ENCODE peak calls at places on chromosomes 6 and 20, in nine cellular contexts. L is astrocyte; R is CD8-positive, alpha-beta T cell; S is fibroblast of lung; V is heart right ventricle; I is SJSA1; Y is H1; B is lung; Q is CD8-positive, alpha-beta memory T cell. W is an unnamed sample.

GRCh38 chr20:23094927-23095326 is 8.8 kb upstream of the CD93 start:
- DNase-seq in L (no peak), R (no peak), S (peak; percentile 5), V (no peak), I (no peak), Y (no peak), B (no peak), Q (no peak), W (no peak)

GRCh38 chr6:149037026-149037734 is 280.3 kb upstream of the TAB2 start:
- DNase-seq in L (peak; percentile 36), R (no peak), S (peak; percentile 53), V (no peak), I (no peak), Y (no peak), B (no peak), Q (no peak), W (no peak)

GRCh38 chr20:62202676-62203377 is 17.3 kb downstream of the HRH3 start:
- DNase-seq in L (no peak), R (no peak), S (no peak), V (no peak), I (no peak), Y (no peak), B (no peak), Q (no peak), W (no peak)

GRCh38 chr6:40569162-40569920 is 17.8 kb downstream of the LRFN2 start:
- DNase-seq in L (no peak), R (no peak), S (no peak), V (no peak), I (no peak), Y (no peak), B (no peak), Q (no peak), W (no peak)

GRCh38 chr20:12511499-12511898 is 497.3 kb upstream of the SPTLC3 start:
- DNase-seq in L (no peak), R (no peak), S (no peak), V (no peak), I (no peak), Y (no peak), B (no peak), Q (no peak), W (no peak)

GRCh38 chr6:112054001-112054400 is at the start of gene CCN6:
- DNase-seq in L (no peak), R (no peak), S (no peak), V (no peak), I (no peak), Y (no peak), B (no peak), Q (no peak), W (no peak)

GRCh38 chr20:5806457-5807263 is 56.5 kb downstream of the SHLD1 start:
- DNase-seq in L (no peak), R (no peak), S (no peak), V (no peak), I (no peak), Y (peak; percentile 41), B (no peak), Q (no peak), W (no peak)

GRCh38 chr6:46821348-46821992 is 28.3 kb downstream of the MEP1A start:
- DNase-seq in L (no peak), R (no peak), S (no peak), V (no peak), I (no peak), Y (no peak), B (no peak), Q (no peak), W (no peak)

GRCh38 chr20:32906871-32907495 is 48.3 kb downstream of the EFCAB8 start:
- DNase-seq in L (no peak), R (no peak), S (no peak), V (no peak), I (no peak), Y (no peak), B (no peak), Q (no peak), W (no peak)

GRCh38 chr6:118725944-118726343 is 74.6 kb upstream of the CEP85L start:
- DNase-seq in L (no peak), R (peak; percentile 75), S (no peak), V (no peak), I (no peak), Y (no peak), B (no peak), Q (peak; percentile 29), W (no peak)

GRCh38 chr20:51797357-51798025 is 4.8 kb downstream of the SALL4 start:
- DNase-seq in L (peak; percentile 11), R (no peak), S (peak; percentile 20), V (no peak), I (peak; percentile 6), Y (no peak), B (no peak), Q (no peak), W (no peak)

GRCh38 chr20:35263609-35264223 is 14.2 kb downstream of the MMP24OS start:
- DNase-seq in L (no peak), R (no peak), S (no peak), V (no peak), I (no peak), Y (no peak), B (peak; percentile 83), Q (no peak), W (no peak)

GRCh38 chr6:53437557-53438202 is 88.9 kb upstream of the ELOVL5 start:
- DNase-seq in L (peak; percentile 88), R (no peak), S (peak; percentile 89), V (peak; percentile 8), I (peak; percentile 61), Y (no peak), B (peak; percentile 45), Q (peak; percentile 1), W (peak; percentile 13)

GRCh38 chr6:97917369-97917768 is 634.4 kb upstream of the MMS22L start:
- DNase-seq in L (no peak), R (no peak), S (no peak), V (no peak), I (no peak), Y (no peak), B (no peak), Q (no peak), W (peak; percentile 4)

GRCh38 chr6:36820700-36821580 is 18.3 kb downstream of the CPNE5 start:
- DNase-seq in L (peak; percentile 51), R (no peak), S (peak; percentile 62), V (peak; percentile 66), I (no peak), Y (no peak), B (no peak), Q (no peak), W (no peak)

GRCh38 chr6:44237813-44238433 is 9.0 kb upstream of the HSP90AB1 start:
- DNase-seq in L (no peak), R (peak; percentile 77), S (peak; percentile 58), V (peak; percentile 77), I (peak; percentile 78), Y (peak; percentile 89), B (peak; percentile 81), Q (peak; percentile 70), W (no peak)

GRCh38 chr6:44237021-44237812 is 9.7 kb upstream of the HSP90AB1 start:
- DNase-seq in L (peak; percentile 94), R (peak; percentile 71), S (peak; percentile 96), V (peak; percentile 91), I (peak; percentile 90), Y (peak; percentile 81), B (peak; percentile 92), Q (peak; percentile 61), W (no peak)

GRCh38 chr6:44235269-44235668 is 11.6 kb upstream of the HSP90AB1 start:
- DNase-seq in L (no peak), R (no peak), S (peak; percentile 17), V (no peak), I (no peak), Y (no peak), B (no peak), Q (no peak), W (no peak)

GRCh38 chr6:44234101-44235090 is 11.0 kb downstream of the SLC29A1 start:
- DNase-seq in L (peak; percentile 78), R (no peak), S (peak; percentile 87), V (peak; percentile 90), I (peak; percentile 50), Y (peak; percentile 62), B (no peak), Q (no peak), W (no peak)

DNA sequence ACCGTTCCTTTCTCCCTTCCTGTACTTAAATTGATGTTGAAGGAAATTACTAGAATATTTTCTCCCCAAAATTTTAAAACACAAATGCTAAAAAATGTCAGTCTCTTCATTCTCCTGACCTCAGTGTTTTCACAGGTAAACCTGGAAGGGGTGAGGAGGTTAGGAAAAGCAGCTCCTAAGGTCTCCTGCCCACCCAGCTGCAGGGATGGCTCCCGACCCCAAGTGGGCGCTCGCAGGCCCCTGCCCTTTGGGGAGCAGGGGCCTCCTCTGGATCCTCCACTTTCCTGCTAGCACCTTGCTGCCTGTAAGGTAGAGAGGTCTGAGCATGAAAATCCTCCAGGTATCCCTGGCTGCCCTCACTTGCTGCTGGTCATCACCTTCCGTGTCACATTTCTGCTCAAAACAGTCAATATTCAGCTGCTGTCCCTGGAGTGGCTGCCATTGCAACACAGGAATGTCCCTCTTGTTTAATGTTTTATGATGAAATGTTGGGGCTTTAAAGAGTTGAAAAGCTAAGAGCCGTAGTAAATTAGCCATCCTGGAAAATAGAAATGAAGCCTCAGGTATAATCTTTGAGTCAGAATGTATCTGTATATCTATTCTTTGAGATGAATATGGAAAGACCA is 10.9 kb upstream of the HSP90AB1 start:
- DNase-seq in L (no peak), R (no peak), S (no peak), V (no peak), I (no peak), Y (peak; percentile 68), B (no peak), Q (no peak), W (no peak)
- H3K27ac ChIP-seq in L (no peak overlapping the region), R (no peak overlapping the region), S (no peak overlapping the region), V (peak overlapping the region; percentile 95), I (no peak overlapping the region), Y (no peak overlapping the region), B (no peak overlapping the region), Q (no peak overlapping the region), W (no peak overlapping the region)

GRCh38 chr6:127792616-127793015 is 108.2 kb downstream of the THEMIS start:
- DNase-seq in L (no peak), R (no peak), S (no peak), V (no peak), I (no peak), Y (no peak), B (no peak), Q (no peak), W (no peak)
- H3K4me3 ChIP-seq in L (no peak overlapping the region), R (no peak overlapping the region), S (no peak overlapping the region), V (no peak overlapping the region), I (no peak overlapping the region), Y (no peak overlapping the region), B (no peak overlapping the region), Q (no peak overlapping the region), W (no peak overlapping the region)

GRCh38 chr6:5996701-5997419 is 9.9 kb downstream of the NRN1 start:
- DNase-seq in L (no peak), R (no peak), S (no peak), V (peak; percentile 8), I (peak; percentile 54), Y (peak; percentile 72), B (no peak), Q (no peak), W (no peak)
- H3K27me3 ChIP-seq in L (peaks cover 94% of the 10 kb centered on the region), R (peaks cover 76% of the 10 kb centered on the region), S (peaks cover 67% of the 10 kb centered on the region), V (peaks cover 98% of the 10 kb centered on the region), I (no peaks in the 10 kb centered on the region), Y (peaks cover 99% of the 10 kb centered on the region), B (no peaks in the 10 kb centered on the region), Q (peaks cover 85% of the 10 kb centered on the region), W (peaks cover 92% of the 10 kb centered on the region)

DNA sequence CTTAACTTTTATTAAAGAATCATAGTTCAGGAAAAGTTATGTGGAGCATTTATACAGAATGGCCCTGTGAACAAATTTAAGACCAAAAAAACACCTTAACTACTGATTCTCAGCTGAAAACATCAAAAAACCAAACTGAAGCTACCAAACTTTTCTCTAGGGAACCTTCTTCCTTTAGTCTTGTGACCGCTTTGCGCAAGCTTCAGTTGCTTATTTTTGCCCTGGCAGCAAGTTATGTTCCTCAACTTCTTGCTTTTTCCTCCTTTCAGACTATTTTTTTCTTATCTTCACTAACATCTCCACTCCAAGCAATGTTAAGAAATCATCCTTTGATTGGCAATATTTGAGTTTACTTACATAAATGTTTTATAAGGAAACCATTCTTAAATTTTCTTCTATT is 100.1 kb downstream of the MYB start:
- DNase-seq in L (no peak), R (no peak), S (no peak), V (no peak), I (no peak), Y (no peak), B (no peak), Q (no peak), W (no peak)
- H3K27ac ChIP-seq in L (no peak overlapping the region), R (no peak overlapping the region), S (no peak overlapping the region), V (no peak overlapping the region), I (no peak overlapping the region), Y (no peak overlapping the region), B (no peak overlapping the region), Q (no peak overlapping the region), W (no peak overlapping the region)